ENCODE peak calls at places on chromosomes 13 and 19, in nine cellular contexts. T, F, R, B, A, O, D, K and C are unnamed samples.

GRCh38 chr13:111046590-111047141 is 68.4 kb upstream of the ARHGEF7 start:
- DNase-seq in T (no peak), F (no peak), R (no peak), B (no peak), A (peak), O (peak), D (no peak), K (no peak), C (no peak)

GRCh38 chr13:93201992-93202558 is 24.5 kb upstream of the GPC6 start:
- DNase-seq in T (no peak), F (no peak), R (no peak), B (no peak), A (no peak), O (no peak), D (no peak), K (no peak), C (no peak)

GRCh38 chr13:32031815-32032345 is 306 bp downstream of the FRY start:
- DNase-seq in T (no peak), F (no peak), R (no peak), B (no peak), A (no peak), O (no peak), D (no peak), K (no peak), C (no peak)

GRCh38 chr13:107838592-107839161 is 376.7 kb downstream of the LIG4 start:
- DNase-seq in T (no peak), F (no peak), R (no peak), B (no peak), A (no peak), O (no peak), D (no peak), K (no peak), C (no peak)

GRCh38 chr13:32081591-32081990 is 50.0 kb downstream of the FRY start:
- DNase-seq in T (no peak), F (no peak), R (no peak), B (no peak), A (no peak), O (no peak), D (no peak), K (no peak), C (no peak)

GRCh38 chr13:93847162-93847561 is 620.6 kb downstream of the GPC6 start:
- DNase-seq in T (peak), F (no peak), R (no peak), B (peak), A (peak), O (no peak), D (no peak), K (no peak), C (no peak)

GRCh38 chr13:46896346-46897138 is at the start of gene HTR2A:
- DNase-seq in T (no peak), F (no peak), R (no peak), B (no peak), A (peak), O (peak), D (no peak), K (no peak), C (no peak)

GRCh38 chr19:310781-311496 is 19.7 kb upstream of the PLPP2 start:
- DNase-seq in T (no peak), F (no peak), R (no peak), B (no peak), A (no peak), O (peak), D (no peak), K (no peak), C (peak)

GRCh38 chr13:48783181-48783630 is 129.5 kb downstream of the CYSLTR2 start:
- DNase-seq in T (peak), F (no peak), R (no peak), B (peak), A (peak), O (peak), D (peak), K (peak), C (peak)

GRCh38 chr13:23921451-23921888 is 24.2 kb upstream of the C1QTNF9B start:
- DNase-seq in T (peak), F (no peak), R (no peak), B (no peak), A (peak), O (peak), D (no peak), K (peak), C (no peak)

GRCh38 chr13:82480415-82480814 is 1401.9 kb downstream of the SLITRK1 start:
- DNase-seq in T (peak), F (no peak), R (no peak), B (no peak), A (no peak), O (no peak), D (no peak), K (no peak), C (no peak)

GRCh38 chr13:30884543-30884942 is 21.5 kb upstream of the MEDAG start:
- DNase-seq in T (no peak), F (peak), R (no peak), B (no peak), A (no peak), O (no peak), D (no peak), K (no peak), C (no peak)